ENCODE peak calls at places on chromosomes 6 and 20, in four cellular contexts. M is GOT3, F is left cardiac atrium, Y is psoas muscle. E is an unnamed sample.

GRCh38 chr20:4130404-4131189 is 115.2 kb upstream of the RNF24 start:
- DNase-seq in F (no peak), Y (no peak), M (no peak), E (no peak)

GRCh38 chr6:89818977-89819335 is 638 bp downstream of the MDN1 start:
- DNase-seq in Y (no peak), M (no peak), F (no peak), E (no peak)

GRCh38 chr6:133512410-133513016 is 271.4 kb downstream of the EYA4 start:
- DNase-seq in M (no peak), F (peak; percentile 37), Y (no peak), E (peak; percentile 32)

GRCh38 chr20:62744761-62745160 is 36.1 kb downstream of the NTSR1 start:
- DNase-seq in F (no peak), Y (peak; percentile 32), M (no peak), E (no peak)

GRCh38 chr6:4287811-4288244 is 152.5 kb upstream of the ECI2 start:
- DNase-seq in Y (no peak), M (no peak), F (no peak), E (no peak)

GRCh38 chr6:32166411-32167061 is 2.1 kb downstream of the EGFL8 start:
- DNase-seq in M (no peak), F (no peak), Y (no peak), E (no peak)

GRCh38 chr20:10553326-10553984 is 118.3 kb downstream of the SLX4IP start:
- DNase-seq in Y (peak; percentile 79), M (no peak), F (peak; percentile 75), E (peak; percentile 56)

GRCh38 chr6:108621117-108621516 is 60.4 kb downstream of the FOXO3 start:
- DNase-seq in F (peak; percentile 47), Y (peak; percentile 85), M (no peak), E (no peak)

GRCh38 chr6:114342086-114342825 is 567 bp downstream of the HS3ST5 start:
- DNase-seq in M (no peak), Y (peak; percentile 51), F (peak; percentile 14), E (no peak)

GRCh38 chr6:53310751-53311585 is 37.8 kb downstream of the ELOVL5 start:
- DNase-seq in F (no peak), Y (no peak), M (no peak), E (no peak)

GRCh38 chr6:170421921-170422320 is 115.4 kb downstream of the FAM120B start:
- DNase-seq in F (no peak), M (no peak), Y (no peak), E (no peak)

GRCh38 chr20:1618479-1618878 is 1.3 kb downstream of the SIRPB1 start:
- DNase-seq in Y (no peak), F (no peak), M (no peak), E (no peak)

GRCh38 chr20:32231847-32232246 is 24.2 kb downstream of the POFUT1 start:
- DNase-seq in F (no peak), Y (no peak), M (no peak), E (no peak)

GRCh38 chr20:47502801-47503239 is 1.1 kb downstream of the NCOA3 start:
- DNase-seq in F (no peak), M (no peak), Y (no peak), E (no peak)

GRCh38 chr6:130600880-130601341 is 226.3 kb upstream of the SMLR1 start:
- DNase-seq in Y (no peak), M (no peak), F (no peak), E (no peak)

GRCh38 chr20:40753472-40753871 is 64.4 kb upstream of the MAFB start:
- DNase-seq in F (no peak), Y (no peak), M (no peak), E (no peak)

GRCh38 chr6:13362432-13362831 is 34.1 kb upstream of the TBC1D7 start:
- DNase-seq in F (no peak), Y (no peak), M (no peak), E (no peak)

GRCh38 chr6:18656506-18656905 is 269.4 kb downstream of the RNF144B start:
- DNase-seq in M (no peak), F (no peak), Y (no peak), E (no peak)

GRCh38 chr20:18705490-18705889 is 108.1 kb upstream of the SCP2D1 start:
- DNase-seq in F (no peak), Y (no peak), M (no peak), E (no peak)

GRCh38 chr20:62220666-62221568 is 839 bp upstream of the HRH3 start:
- DNase-seq in Y (no peak), F (no peak), M (no peak), E (no peak)

GRCh38 chr6:111468329-111469012 is 14.5 kb downstream of the REV3L start:
- DNase-seq in M (no peak), Y (no peak), F (no peak), E (no peak)

GRCh38 chr6:152189736-152190135 is 382.3 kb downstream of the ESR1 start:
- DNase-seq in Y (no peak), F (no peak), M (no peak), E (no peak)

GRCh38 chr6:107108201-107108890 is 7.0 kb downstream of the BEND3 start:
- DNase-seq in M (no peak), F (no peak), Y (no peak), E (no peak)

GRCh38 chr20:2382833-2383232 is 2.1 kb downstream of the TGM6 start:
- DNase-seq in F (no peak), M (no peak), Y (no peak), E (no peak)

E was measured in brain pericyte.